ENCODE peak calls at places on chromosomes 1 and 21, in eight cellular contexts. Q is SJSA1, F is brain microvascular endothelial cell, A is activated B cell treated with CpG ODN at 0.5 μM for 24 hours, X is endothelial cell, C is left ventricle myocardium inferior, J is T-helper 2 cell, N is T-cell. M is an unnamed sample.

GRCh38 chr1:102897537-102897936 is 210.8 kb downstream of the COL11A1 start:
- DNase-seq in Q (peak; percentile 46), F (peak; percentile 34), A (no peak), X (no peak), C (no peak), J (no peak), N (no peak), M (no peak)

GRCh38 chr1:30043731-30044408 is 679.5 kb downstream of the MATN1 start:
- DNase-seq in Q (no peak), F (no peak), A (no peak), X (no peak), C (no peak), J (no peak), N (no peak), M (no peak)

GRCh38 chr1:39933956-39934941 is 20.7 kb upstream of the MFSD2A start:
- DNase-seq in Q (no peak), F (peak; percentile 68), A (no peak), X (no peak), C (peak; percentile 57), J (no peak), N (no peak), M (peak; percentile 82)

GRCh38 chr21:35014302-35015044 is 34.6 kb downstream of the RUNX1 start:
- DNase-seq in Q (no peak), F (no peak), A (no peak), X (no peak), C (no peak), J (no peak), N (no peak), M (no peak)

GRCh38 chr1:36846366-36846765 is 187.9 kb downstream of the GRIK3 start:
- DNase-seq in Q (no peak), F (no peak), A (no peak), X (no peak), C (no peak), J (no peak), N (no peak), M (no peak)

GRCh38 chr1:79042117-79042516 is 35.6 kb upstream of the ADGRL4 start:
- DNase-seq in Q (peak; percentile 59), F (no peak), A (no peak), X (no peak), C (no peak), J (peak; percentile 18), N (no peak), M (no peak)

GRCh38 chr21:41631564-41632461 is 123.9 kb upstream of the TMPRSS2 start:
- DNase-seq in Q (no peak), F (no peak), A (no peak), X (no peak), C (no peak), J (no peak), N (no peak), M (peak; percentile 56)

GRCh38 chr1:226021406-226022200 is 22.5 kb upstream of the SDE2 start:
- DNase-seq in Q (no peak), F (no peak), A (no peak), X (no peak), C (no peak), J (no peak), N (no peak), M (no peak)

GRCh38 chr1:235984041-235984820 is 80.7 kb downstream of the NID1 start:
- DNase-seq in Q (no peak), F (peak; percentile 66), A (no peak), X (no peak), C (no peak), J (no peak), N (no peak), M (no peak)

GRCh38 chr21:31573217-31573616 is 86.3 kb upstream of the SOD1 start:
- DNase-seq in Q (no peak), F (no peak), A (no peak), X (no peak), C (no peak), J (no peak), N (no peak), M (no peak)

GRCh38 chr1:3176820-3177219 is 107.8 kb downstream of the PRDM16 start:
- DNase-seq in Q (no peak), F (no peak), A (no peak), X (no peak), C (no peak), J (no peak), N (no peak), M (no peak)

GRCh38 chr1:209335090-209335692 is 248.3 kb upstream of the CAMK1G start:
- DNase-seq in Q (peak; percentile 17), F (peak; percentile 18), A (no peak), X (peak; percentile 53), C (no peak), J (peak; percentile 2), N (no peak), M (no peak)

GRCh38 chr1:66968574-66968973 is 43.8 kb downstream of the MIER1 start:
- DNase-seq in Q (no peak), F (no peak), A (no peak), X (no peak), C (no peak), J (no peak), N (no peak), M (no peak)

GRCh38 chr21:38413958-38414506 is 84.2 kb downstream of the ERG start:
- DNase-seq in Q (no peak), F (no peak), A (no peak), X (no peak), C (no peak), J (no peak), N (no peak), M (no peak)

M was measured in sciatic nerve.